ENCODE peak calls at places on chromosome 11, in eight cellular contexts. P, G, R, B, S, H, L and X are unnamed samples.

GRCh38 chr11:119237515-119237914 is 31.4 kb downstream of the CBL start:
- DNase-seq in P (no peak), G (no peak), R (no peak), B (no peak), S (no peak), H (no peak), L (no peak), X (no peak)

GRCh38 chr11:86923993-86924766 is 31.0 kb downstream of the FZD4 start:
- DNase-seq in P (no peak), G (no peak), R (no peak), B (no peak), S (no peak), H (no peak), L (no peak), X (no peak)

GRCh38 chr11:119491753-119492455 is 68.9 kb upstream of the THY1 start:
- DNase-seq in P (no peak), G (no peak), R (no peak), B (no peak), S (peak; percentile 99), H (no peak), L (no peak), X (no peak)

GRCh38 chr11:33461726-33462125 is 204.5 kb downstream of the HIPK3 start:
- DNase-seq in P (no peak), G (no peak), R (no peak), B (no peak), S (no peak), H (no peak), L (no peak), X (no peak)

GRCh38 chr11:69164824-69165223 is 9.1 kb downstream of the SMIM38 start:
- DNase-seq in P (no peak), G (no peak), R (no peak), B (no peak), S (no peak), H (no peak), L (no peak), X (no peak)

GRCh38 chr11:296206-296975 is 2.9 kb downstream of the IFITM5 start:
- DNase-seq in P (no peak), G (no peak), R (no peak), B (no peak), S (no peak), H (no peak), L (no peak), X (no peak)

GRCh38 chr11:130145975-130146776 is 13.4 kb upstream of the ST14 start:
- DNase-seq in P (no peak), G (no peak), R (no peak), B (no peak), S (no peak), H (no peak), L (no peak), X (no peak)

GRCh38 chr11:69010964-69011623 is 2.0 kb downstream of the MRGPRF start:
- DNase-seq in P (peak; percentile 26), G (peak; percentile 51), R (peak; percentile 58), B (no peak), S (no peak), H (peak; percentile 72), L (peak; percentile 30), X (no peak)

GRCh38 chr11:117201906-117202305 is 2.7 kb downstream of the TAGLN start:
- DNase-seq in P (no peak), G (no peak), R (no peak), B (no peak), S (no peak), H (no peak), L (no peak), X (no peak)